ENCODE peak calls at places on chromosomes 11 and 22, in nine cellular contexts. C is activated CD4-positive, CD25-positive, alpha-beta regulatory T cell treated with anti-CD3 and anti-CD28 coated beads, Interleukin-2, amount 50 U/mL, for 72 hours; T is NCI-H345; A is GM12865; Q is choroid plexus epithelial cell; F is NCI-H1105 treated with DMSO at 0.1 percent for 48 hours; O is AML-193; V is AG04449; G is A549. Z is an unnamed sample.
A peak's percentile ranks its signal among the peaks of the same experiment; 100 is the strongest.

GRCh38 chr11:29989181-29989580 is 27.6 kb downstream of the KCNA4 start:
- DNase-seq in C (no peak), T (no peak), A (no peak), Q (no peak), F (no peak), O (no peak), V (no peak), G (no peak), Z (no peak)

GRCh38 chr22:47965896-47966295 is 1203.4 kb downstream of the TBC1D22A start:
- DNase-seq in C (no peak), T (no peak), A (no peak), Q (no peak), F (no peak), O (no peak), V (no peak), G (no peak), Z (no peak)

GRCh38 chr11:94117871-94118270 is 10.8 kb upstream of the PANX1 start:
- DNase-seq in C (no peak), T (no peak), A (no peak), Q (no peak), F (no peak), O (no peak), V (no peak), G (no peak), Z (no peak)

GRCh38 chr11:2583605-2583958 is 116.2 kb downstream of the KCNQ1OT1 start:
- DNase-seq in C (peak; percentile 14), T (no peak), A (no peak), Q (no peak), F (no peak), O (no peak), V (no peak), G (no peak), Z (no peak)

GRCh38 chr22:39206491-39206890 is 38.3 kb downstream of the PDGFB start:
- DNase-seq in C (no peak), T (no peak), A (no peak), Q (no peak), F (no peak), O (no peak), V (no peak), G (no peak), Z (no peak)

GRCh38 chr11:123452799-123453198 is 22.7 kb downstream of the GRAMD1B start:
- DNase-seq in C (no peak), T (no peak), A (peak; percentile 65), Q (no peak), F (no peak), O (no peak), V (no peak), G (no peak), Z (no peak)

GRCh38 chr11:34358258-34358665 is 452 bp upstream of the ABTB2 start:
- DNase-seq in C (no peak), T (peak; percentile 78), A (no peak), Q (peak; percentile 64), F (peak; percentile 80), O (peak; percentile 56), V (no peak), G (peak; percentile 82), Z (peak; percentile 42)

GRCh38 chr11:17471501-17471900 is 5.1 kb downstream of the ABCC8 start:
- DNase-seq in C (no peak), T (no peak), A (peak; percentile 16), Q (no peak), F (no peak), O (no peak), V (no peak), G (peak; percentile 17), Z (no peak)

GRCh38 chr11:3840289-3840869 is 380 bp downstream of the RHOG start:
- DNase-seq in C (no peak), T (no peak), A (peak; percentile 41), Q (no peak), F (peak; percentile 36), O (no peak), V (no peak), G (no peak), Z (no peak)

GRCh38 chr11:76197941-76198640 is 8.2 kb downstream of the WNT11 start:
- DNase-seq in C (no peak), T (no peak), A (no peak), Q (no peak), F (no peak), O (no peak), V (no peak), G (no peak), Z (no peak)

GRCh38 chr11:130908770-130909625 is 7.3 kb downstream of the SNX19 start:
- DNase-seq in C (no peak), T (no peak), A (no peak), Q (peak; percentile 94), F (no peak), O (no peak), V (peak; percentile 66), G (no peak), Z (no peak)

GRCh38 chr11:32829680-32830412 is at the start of gene PRRG4:
- DNase-seq in C (peak; percentile 55), T (peak; percentile 64), A (peak; percentile 78), Q (peak; percentile 38), F (peak; percentile 55), O (peak; percentile 78), V (no peak), G (peak; percentile 35), Z (peak; percentile 88)

GRCh38 chr22:19448739-19449421 is 1.4 kb upstream of the C22orf39 start:
- DNase-seq in C (peak; percentile 49), T (no peak), A (peak; percentile 77), Q (no peak), F (no peak), O (no peak), V (no peak), G (no peak), Z (peak; percentile 60)

GRCh38 chr11:13375798-13376197 is 87.2 kb downstream of the BTBD10 start:
- DNase-seq in C (no peak), T (no peak), A (no peak), Q (peak; percentile 33), F (no peak), O (no peak), V (no peak), G (no peak), Z (no peak)

GRCh38 chr11:103659138-103659734 is 377.2 kb upstream of the DDI1 start:
- DNase-seq in C (no peak), T (peak; percentile 21), A (no peak), Q (peak; percentile 33), F (no peak), O (no peak), V (no peak), G (peak; percentile 48), Z (no peak)

GRCh38 chr11:11876458-11876857 is 34.7 kb downstream of the USP47 start:
- DNase-seq in C (no peak), T (no peak), A (no peak), Q (peak; percentile 30), F (no peak), O (no peak), V (no peak), G (peak; percentile 40), Z (no peak)

Z was measured in GM20000.